ENCODE peak calls at places on chromosome 4, in four cellular contexts. U is sciatic nerve; K is CD4-positive, CD25-positive, alpha-beta regulatory T cell; T is Right ventricle myocardium superior. R is an unnamed sample.

GRCh38 chr4:1502976-1503375 is 96.7 kb upstream of the NKX1-1 start:
- ATAC-seq in U (no peak), T (no peak), K (no peak), R (no peak)

GRCh38 chr4:87843936-87844335 is 11.2 kb downstream of the MEPE start:
- ATAC-seq in T (peak; percentile 88), K (peak; percentile 12), U (peak; percentile 81), R (peak; percentile 80)

GRCh38 chr4:32775049-32775448 is 2054.9 kb downstream of the PCDH7 start:
- ATAC-seq in K (no peak), T (no peak), U (no peak), R (no peak)

GRCh38 chr4:15777697-15778096 is 431 bp upstream of the CD38 start:
- ATAC-seq in U (no peak), K (no peak), T (no peak), R (no peak)

GRCh38 chr4:113756005-113756410 is 5.5 kb downstream of the CAMK2D start:
- ATAC-seq in K (peak; percentile 70), U (no peak), T (no peak), R (no peak)

GRCh38 chr4:173191623-173192041 is 23.0 kb downstream of the GALNT7 start:
- ATAC-seq in T (no peak), K (no peak), U (no peak), R (no peak)

GRCh38 chr4:156459584-156459983 is 505.9 kb upstream of the CTSO start:
- ATAC-seq in K (no peak), T (no peak), U (no peak), R (no peak)

GRCh38 chr4:7978489-7978888 is 38.8 kb upstream of the AFAP1 start:
- ATAC-seq in K (no peak), T (peak; percentile 55), U (peak; percentile 47), R (no peak)

GRCh38 chr4:1958276-1959103 is 50.3 kb downstream of the NELFA start:
- ATAC-seq in T (peak; percentile 50), U (no peak), K (no peak), R (no peak)

R was measured in gastroesophageal sphincter.